ENCODE peak calls at places on chromosome 22, in seven cellular contexts. G is NT2/D1; K is cardiac fibroblast; A is body of pancreas; W is astrocyte of the spinal cord; I is RPMI7951; Y is stimulated activated CD8-positive, alpha-beta memory T cell treated with anti-CD3 and anti-CD28 coated beads, Interleukin-4, amount 100 ng/mL, for 1 hour. O is an unnamed sample.

GRCh38 chr22:42716649-42717127 is 4.0 kb downstream of the A4GALT start:
- DNase-seq in W (no peak), I (no peak), G (no peak), A (no peak), Y (no peak), K (no peak), O (no peak)

GRCh38 chr22:17443413-17444203 is 74.3 kb downstream of the CECR2 start:
- DNase-seq in W (peak), G (no peak), A (no peak), Y (no peak), I (no peak), K (no peak), O (no peak)

GRCh38 chr22:21857501-21857914 is 9.9 kb downstream of the MAPK1 start:
- DNase-seq in G (no peak), K (no peak), W (no peak), A (no peak), Y (no peak), I (no peak), O (no peak)

GRCh38 chr22:34761111-34761510 is 304.8 kb upstream of the ISX start:
- DNase-seq in Y (no peak), I (peak), W (no peak), A (no peak), G (no peak), K (no peak), O (no peak)

GRCh38 chr22:50102946-50103345 is 13.1 kb downstream of the MOV10L1 start:
- DNase-seq in Y (no peak), I (no peak), A (no peak), W (no peak), K (no peak), G (no peak), O (no peak)

GRCh38 chr22:26527574-26528465 is 15.5 kb upstream of the TFIP11 start:
- DNase-seq in W (no peak), A (no peak), I (no peak), G (no peak), K (no peak), Y (no peak), O (no peak)

GRCh38 chr22:24416611-24417010 is 10.8 kb upstream of the ADORA2A start:
- DNase-seq in W (no peak), I (no peak), G (no peak), Y (no peak), K (no peak), A (no peak), O (no peak)

GRCh38 chr22:33476716-33477115 is 418.5 kb upstream of the SYN3 start:
- DNase-seq in A (no peak), G (no peak), Y (no peak), W (no peak), K (no peak), I (peak), O (no peak)

GRCh38 chr22:46590334-46590733 is 29.9 kb upstream of the GRAMD4 start:
- DNase-seq in W (no peak), Y (no peak), K (no peak), G (no peak), I (no peak), A (no peak), O (no peak)

GRCh38 chr22:47781024-47781423 is 1018.6 kb downstream of the TBC1D22A start:
- DNase-seq in W (no peak), I (no peak), Y (no peak), A (no peak), G (no peak), K (no peak), O (no peak)

GRCh38 chr22:20463324-20464095 is 25.9 kb upstream of the SCARF2 start:
- DNase-seq in K (no peak), G (no peak), W (no peak), I (no peak), Y (no peak), A (no peak), O (no peak)

GRCh38 chr22:22593964-22594656 is 35.0 kb upstream of the PRAME start:
- DNase-seq in I (peak), A (peak), Y (peak), G (peak), W (peak), K (peak), O (peak)

GRCh38 chr22:44384981-44385610 is 72.3 kb upstream of the SHISAL1 start:
- DNase-seq in W (no peak), I (no peak), G (no peak), Y (no peak), K (no peak), A (no peak), O (no peak)

GRCh38 chr22:19448076-19448607 is 631 bp upstream of the C22orf39 start:
- DNase-seq in A (peak), W (peak), I (peak), K (peak), Y (no peak), G (peak), O (peak)

GRCh38 chr22:37818397-37819099 is 4.6 kb upstream of the GALR3 start:
- DNase-seq in A (peak), K (peak), I (no peak), Y (no peak), W (peak), G (no peak), O (peak)

O was measured in AG08396.